ENCODE peak calls at places on chromosomes 1 and 21, in four cellular contexts. H, V, X and E are unnamed samples.

GRCh38 chr1:205456383-205456867 is 580 bp upstream of the BLACAT1 start:
- DNase-seq in H (no peak), V (no peak), X (peak; percentile 70), E (no peak)

GRCh38 chr21:41706678-41707077 is 60.2 kb downstream of the RIPK4 start:
- DNase-seq in V (no peak), H (no peak), X (no peak), E (no peak)

GRCh38 chr1:20733361-20733975 is 965 bp upstream of the SH2D5 start:
- DNase-seq in H (no peak), X (no peak), V (no peak), E (no peak)

GRCh38 chr1:151539321-151540020 is 638 bp upstream of the TUFT1 start:
- DNase-seq in X (peak; percentile 91), H (peak; percentile 71), V (peak; percentile 80), E (no peak)

GRCh38 chr1:183023601-183024351 is 556 bp downstream of the LAMC1 start:
- DNase-seq in X (peak; percentile 91), H (peak; percentile 63), V (peak; percentile 67), E (peak; percentile 52)

GRCh38 chr21:32312976-32313375 is 14.3 kb downstream of the MRAP start:
- DNase-seq in V (no peak), X (no peak), H (no peak), E (no peak)

GRCh38 chr21:35195232-35195631 is 146.1 kb upstream of the RUNX1 start:
- DNase-seq in X (no peak), V (no peak), H (no peak), E (no peak)

GRCh38 chr1:47935163-47935562 is 62.0 kb downstream of the TRABD2B start:
- DNase-seq in X (no peak), H (no peak), V (no peak), E (no peak)

GRCh38 chr1:232585486-232585885 is 44.4 kb downstream of the SIPA1L2 start:
- DNase-seq in V (no peak), X (no peak), H (no peak), E (no peak)

GRCh38 chr1:38326135-38326534 is 279.5 kb upstream of the POU3F1 start:
- DNase-seq in H (no peak), X (no peak), V (no peak), E (no peak)

GRCh38 chr1:67646145-67647035 is 38.6 kb upstream of the GADD45A start:
- DNase-seq in X (no peak), V (peak; percentile 49), H (peak; percentile 37), E (no peak)

GRCh38 chr1:230919201-230919600 is 50.9 kb upstream of the C1orf198 start:
- DNase-seq in X (no peak), H (no peak), V (no peak), E (no peak)

GRCh38 chr1:168235937-168236336 is 10.1 kb downstream of the SFT2D2 start:
- DNase-seq in X (no peak), V (no peak), H (no peak), E (no peak)

GRCh38 chr1:51575406-51576084 is 41.3 kb upstream of the OSBPL9 start:
- DNase-seq in V (no peak), X (no peak), H (no peak), E (no peak)

GRCh38 chr1:201501812-201502510 is 5.0 kb downstream of the CSRP1 start:
- DNase-seq in V (peak; percentile 52), H (peak; percentile 49), X (peak; percentile 30), E (no peak)

GRCh38 chr1:94265011-94265422 is 27.6 kb upstream of the ARHGAP29 start:
- DNase-seq in V (no peak), X (no peak), H (no peak), E (no peak)

GRCh38 chr1:226708342-226708780 is 30.7 kb downstream of the ITPKB start:
- DNase-seq in V (no peak), H (peak; percentile 51), X (no peak), E (no peak)

GRCh38 chr21:44923481-44924084 is 2.9 kb upstream of the ITGB2 start:
- DNase-seq in H (no peak), X (no peak), V (no peak), E (no peak)

GRCh38 chr1:26789612-26789865 is 1.8 kb downstream of the PIGV start:
- DNase-seq in V (no peak), H (no peak), X (no peak), E (no peak)

GRCh38 chr1:110773813-110774212 is 99.1 kb upstream of the KCNA3 start:
- DNase-seq in V (no peak), X (no peak), H (no peak), E (no peak)

GRCh38 chr1:235415008-235415904 is 48.0 kb downstream of the TBCE start:
- DNase-seq in X (peak; percentile 80), H (peak; percentile 43), V (peak; percentile 39), E (peak; percentile 41)

GRCh38 chr1:206469933-206470691 is at the start of gene IKBKE:
- DNase-seq in V (peak; percentile 46), H (peak; percentile 34), X (peak; percentile 79), E (peak; percentile 69)

GRCh38 chr21:37164742-37165141 is 91.7 kb downstream of the TTC3 start:
- DNase-seq in X (no peak), H (no peak), V (no peak), E (no peak)

GRCh38 chr1:184160236-184160635 is 108.7 kb downstream of the TSEN15 start:
- DNase-seq in H (no peak), X (no peak), V (no peak), E (no peak)

GRCh38 chr1:160338580-160338979 is 4.5 kb downstream of the COPA start:
- DNase-seq in H (no peak), X (no peak), V (no peak), E (no peak)

GRCh38 chr1:3012511-3013291 is 8.6 kb upstream of the ACTRT2 start:
- DNase-seq in H (peak; percentile 39), X (peak; percentile 80), V (peak; percentile 75), E (no peak)

GRCh38 chr1:16145030-16145987 is 10.6 kb downstream of the EPHA2 start:
- DNase-seq in X (peak; percentile 89), H (peak; percentile 79), V (peak; percentile 67), E (no peak)

GRCh38 chr1:91575909-91576519 is 75.4 kb downstream of the CDC7 start:
- DNase-seq in H (no peak), X (no peak), V (no peak), E (no peak)

GRCh38 chr1:91583326-91583755 is 82.7 kb downstream of the CDC7 start:
- DNase-seq in V (no peak), H (no peak), X (no peak), E (no peak)

GRCh38 chr1:91578320-91579109 is 77.9 kb downstream of the CDC7 start:
- DNase-seq in X (no peak), H (no peak), V (no peak), E (no peak)

GRCh38 chr1:91582431-91582921 is 81.8 kb downstream of the CDC7 start:
- DNase-seq in H (peak; percentile 50), X (no peak), V (peak; percentile 38), E (no peak)

DNA sequence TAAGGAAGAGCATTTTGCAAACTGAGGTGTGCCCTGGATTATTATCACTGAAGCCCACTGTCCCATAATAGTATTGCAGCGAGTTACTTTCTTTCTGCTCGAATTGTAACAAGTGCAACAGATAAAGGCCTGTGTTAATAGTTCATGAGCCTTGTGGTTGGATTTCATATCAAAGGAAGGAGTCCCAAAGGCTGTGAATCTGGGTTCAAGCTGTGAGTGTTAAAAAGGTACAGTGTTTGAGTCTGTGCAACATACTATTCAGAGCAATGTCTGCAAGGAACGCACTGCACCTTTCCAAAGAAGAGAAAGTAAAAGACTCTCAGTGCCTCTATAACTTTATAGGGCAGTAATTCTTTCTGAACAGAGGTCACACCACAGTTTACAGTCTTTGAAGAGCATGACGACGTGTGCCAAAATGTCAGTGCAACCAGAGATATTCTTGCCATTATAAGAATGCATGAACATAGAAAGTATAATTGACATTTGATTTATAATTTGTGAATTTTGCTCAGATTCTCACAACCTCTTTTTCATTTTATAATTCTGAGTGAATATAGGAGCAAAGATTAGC is 79.1 kb downstream of the CDC7 start:
- DNase-seq in X (no peak), V (no peak), H (no peak), E (no peak)
- TF ChIP-seq POLR2A in X (no peak), V (no peak), H (no peak), E (no peak)

DNA sequence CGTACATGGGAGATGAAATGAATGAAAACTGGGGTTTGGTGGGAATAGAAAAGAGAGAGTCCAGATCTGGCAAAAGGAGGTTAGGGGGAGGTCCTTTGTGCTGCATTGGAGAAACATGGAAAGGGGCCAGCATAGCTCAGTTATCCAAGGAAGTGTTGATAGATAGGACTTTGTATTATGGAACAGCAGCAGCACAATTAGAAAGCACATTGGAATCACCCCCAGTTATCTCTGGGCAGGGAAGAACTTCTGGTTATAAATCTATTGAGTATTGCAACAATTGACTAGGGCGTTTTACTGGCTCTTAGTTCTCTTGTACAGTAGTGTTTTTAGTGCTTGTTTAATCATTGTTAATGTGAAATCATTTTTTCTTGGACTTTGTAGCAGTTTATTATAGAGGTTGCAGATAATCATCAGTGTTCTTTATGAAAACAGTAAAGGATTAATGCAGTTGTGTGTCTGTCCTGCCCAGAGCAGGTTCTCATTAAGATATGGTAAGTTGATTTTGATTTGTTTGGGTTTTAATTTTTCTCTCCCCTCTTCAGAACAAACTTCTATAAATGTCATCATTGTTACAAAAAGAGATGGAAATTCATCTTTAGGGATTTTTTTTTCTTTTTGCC is 76.6 kb downstream of the NR5A2 start:
- DNase-seq in H (no peak), V (no peak), X (no peak), E (no peak)
- TF ChIP-seq POLR2A in H (no peak), V (no peak), X (no peak), E (no peak)

GRCh38 chr1:7964476-7964875 is 3.0 kb downstream of the PARK7 start:
- DNase-seq in V (no peak), H (no peak), X (no peak), E (no peak)
- TF ChIP-seq POLR2A in V (no peak), H (no peak), X (no peak), E (no peak)

DNA sequence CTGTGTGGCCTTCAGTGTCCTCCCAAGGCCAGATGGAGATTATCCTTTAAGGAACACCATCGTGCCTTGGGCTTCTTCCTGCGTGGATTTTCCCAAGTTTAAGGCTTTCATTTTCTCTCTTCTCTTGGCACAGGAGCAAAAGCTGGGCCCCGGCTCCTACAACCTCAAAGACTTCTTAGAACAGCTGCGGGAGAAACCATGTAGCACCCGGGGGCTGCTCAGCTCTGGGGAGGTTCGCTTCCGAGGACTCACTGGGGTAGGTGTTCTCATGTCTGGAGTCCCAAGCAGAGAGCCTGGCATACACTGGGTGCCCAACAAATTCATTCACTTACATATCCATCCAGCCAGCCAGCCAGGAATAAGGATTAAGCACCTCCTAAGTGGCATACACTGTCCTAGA is 6.6 kb upstream of the TTC22 start:
- DNase-seq in X (no peak), H (no peak), V (no peak), E (no peak)
- TF ChIP-seq POLR2A in X (no peak), H (no peak), V (no peak), E (no peak)